ENCODE peak calls at places on chromosomes 7 and 10, in six cellular contexts. I, A, C, V, Z and G are unnamed samples.

GRCh38 chr10:25552283-25552919 is 377.6 kb downstream of the GPR158 start:
- DNase-seq in I (no peak), A (no peak), C (no peak), V (peak; percentile 75), Z (no peak), G (no peak)

GRCh38 chr7:94055963-94056362 is 51.8 kb upstream of the BET1 start:
- DNase-seq in I (no peak), A (no peak), C (no peak), V (peak; percentile 67), Z (no peak), G (no peak)

GRCh38 chr7:134886353-134887057 is 99.8 kb upstream of the AGBL3 start:
- DNase-seq in I (no peak), A (peak; percentile 37), C (peak; percentile 86), V (peak; percentile 87), Z (no peak), G (no peak)

GRCh38 chr10:71975087-71975890 is 11.1 kb downstream of the CHST3 start:
- DNase-seq in I (no peak), A (no peak), C (peak; percentile 86), V (no peak), Z (no peak), G (peak; percentile 16)

GRCh38 chr10:23467548-23467947 is 28.7 kb downstream of the OTUD1 start:
- DNase-seq in I (no peak), A (no peak), C (no peak), V (no peak), Z (no peak), G (no peak)

GRCh38 chr7:1806354-1806753 is 136.3 kb downstream of the ELFN1 start:
- DNase-seq in I (no peak), A (no peak), C (peak; percentile 28), V (no peak), Z (peak; percentile 24), G (no peak)

GRCh38 chr10:86256690-86257315 is 109.8 kb downstream of the GRID1 start:
- DNase-seq in I (no peak), A (no peak), C (no peak), V (no peak), Z (peak; percentile 31), G (no peak)

GRCh38 chr10:52877453-52877852 is 104.9 kb upstream of the MBL2 start:
- DNase-seq in I (no peak), A (no peak), C (no peak), V (peak; percentile 7), Z (no peak), G (no peak)

GRCh38 chr10:94879214-94879613 is 59.2 kb upstream of the CYP2C9 start:
- DNase-seq in I (no peak), A (no peak), C (no peak), V (no peak), Z (no peak), G (no peak)

GRCh38 chr10:127196227-127196954 is at the start of gene INSYN2A:
- DNase-seq in I (peak; percentile 73), A (no peak), C (no peak), V (peak; percentile 44), Z (peak; percentile 54), G (no peak)

GRCh38 chr7:140673063-140673769 is 471 bp downstream of the ADCK2 start:
- DNase-seq in I (peak; percentile 44), A (peak; percentile 65), C (peak; percentile 70), V (no peak), Z (peak; percentile 70), G (peak; percentile 71)

GRCh38 chr7:41641006-41641714 is 61.7 kb downstream of the INHBA start:
- DNase-seq in I (no peak), A (no peak), C (no peak), V (no peak), Z (no peak), G (no peak)

GRCh38 chr10:110530131-110530831 is 32.6 kb downstream of the DUSP5 start:
- DNase-seq in I (peak; percentile 45), A (peak; percentile 75), C (peak; percentile 84), V (peak; percentile 47), Z (peak; percentile 67), G (no peak)

GRCh38 chr10:10010397-10010796 is 1007.3 kb upstream of the CELF2 start:
- DNase-seq in I (no peak), A (no peak), C (no peak), V (no peak), Z (no peak), G (no peak)

GRCh38 chr7:80614911-80615310 is 23.5 kb upstream of the CD36 start:
- DNase-seq in I (no peak), A (no peak), C (no peak), V (peak; percentile 53), Z (no peak), G (no peak)

GRCh38 chr10:102492344-102492939 is 10.1 kb downstream of the ACTR1A start:
- DNase-seq in I (no peak), A (no peak), C (no peak), V (no peak), Z (no peak), G (no peak)

GRCh38 chr10:80132299-80133139 is at the start of gene PLAC9:
- DNase-seq in I (peak; percentile 56), A (no peak), C (peak; percentile 62), V (no peak), Z (peak; percentile 57), G (no peak)

GRCh38 chr7:158021836-158022235 is 565.8 kb downstream of the PTPRN2 start:
- DNase-seq in I (no peak), A (no peak), C (peak; percentile 29), V (no peak), Z (no peak), G (no peak)

GRCh38 chr10:122163182-122164027 is 107.7 kb upstream of the BTBD16 start:
- DNase-seq in I (peak; percentile 69), A (no peak), C (no peak), V (no peak), Z (peak; percentile 70), G (no peak)

GRCh38 chr7:150973571-150974451 is 4.3 kb downstream of the KCNH2 start:
- DNase-seq in I (no peak), A (no peak), C (no peak), V (no peak), Z (no peak), G (no peak)

GRCh38 chr10:18737236-18737635 is 78.0 kb downstream of the ARL5B start:
- DNase-seq in I (no peak), A (no peak), C (no peak), V (peak; percentile 64), Z (no peak), G (no peak)

GRCh38 chr10:24756283-24756682 is 32.6 kb upstream of the ARHGAP21 start:
- DNase-seq in I (no peak), A (no peak), C (no peak), V (no peak), Z (no peak), G (no peak)

GRCh38 chr7:129298268-129298893 is 73.6 kb downstream of the AHCYL2 start:
- DNase-seq in I (peak; percentile 38), A (no peak), C (no peak), V (peak; percentile 17), Z (peak; percentile 45), G (peak; percentile 65)

GRCh38 chr10:44569193-44570091 is 184.5 kb upstream of the CXCL12 start:
- DNase-seq in I (no peak), A (peak; percentile 28), C (no peak), V (peak; percentile 96), Z (no peak), G (no peak)

GRCh38 chr7:39269034-39269433 is 291.3 kb downstream of the POU6F2 start:
- DNase-seq in I (no peak), A (no peak), C (no peak), V (no peak), Z (no peak), G (no peak)

GRCh38 chr10:77680065-77680464 is 42.5 kb upstream of the KCNMA1 start:
- DNase-seq in I (no peak), A (no peak), C (no peak), V (no peak), Z (no peak), G (no peak)

GRCh38 chr10:88583584-88583957 is 453 bp upstream of the RNLS start:
- DNase-seq in I (no peak), A (no peak), C (no peak), V (no peak), Z (no peak), G (no peak)

GRCh38 chr10:88582411-88582805 is 710 bp downstream of the RNLS start:
- DNase-seq in I (no peak), A (no peak), C (no peak), V (no peak), Z (no peak), G (no peak)

GRCh38 chr10:88586462-88586861 is at the start of gene LIPJ:
- DNase-seq in I (no peak), A (no peak), C (no peak), V (no peak), Z (no peak), G (no peak)

GRCh38 chr10:88582806-88583583 is at the start of gene RNLS:
- DNase-seq in I (peak; percentile 67), A (peak; percentile 66), C (peak; percentile 87), V (peak; percentile 45), Z (peak; percentile 68), G (peak; percentile 76)
- TF ChIP-seq CTCF in I (peak; percentile 87), A (peak; percentile 46), C (peak; percentile 90), V (peak; percentile 37), Z (peak; percentile 67), G (peak; percentile 89)

DNA sequence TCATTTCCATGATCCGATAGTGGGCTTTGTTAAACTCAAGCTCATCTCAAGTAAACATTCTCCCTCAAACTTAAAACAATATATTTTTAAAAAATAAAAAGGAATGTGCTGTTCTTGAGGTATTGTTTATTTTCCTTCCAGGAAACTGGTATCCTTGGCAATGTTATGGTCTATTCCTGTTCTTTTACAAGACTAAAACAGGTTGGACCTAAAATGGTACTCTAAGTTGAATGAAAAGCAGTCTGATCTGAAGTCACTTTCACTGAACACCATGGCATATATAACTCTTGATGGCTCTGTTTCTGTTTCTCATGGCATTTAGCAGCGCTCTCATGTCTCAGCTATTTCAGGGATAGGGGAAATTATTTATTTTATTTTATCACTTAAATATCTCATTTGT is 70.1 kb downstream of the PODXL start:
- DNase-seq in I (no peak), A (no peak), C (no peak), V (no peak), Z (no peak), G (no peak)
- TF ChIP-seq CTCF in I (no peak), A (no peak), C (no peak), V (no peak), Z (no peak), G (no peak)

GRCh38 chr7:43460733-43461348 is 122.1 kb upstream of the STK17A start:
- DNase-seq in I (no peak), A (no peak), C (no peak), V (no peak), Z (no peak), G (no peak)

GRCh38 chr7:43454936-43455518 is 127.9 kb upstream of the STK17A start:
- DNase-seq in I (no peak), A (no peak), C (no peak), V (peak; percentile 31), Z (no peak), G (peak; percentile 67)

GRCh38 chr7:43458330-43458729 is 124.6 kb upstream of the STK17A start:
- DNase-seq in I (no peak), A (no peak), C (no peak), V (no peak), Z (no peak), G (no peak)

GRCh38 chr7:43458746-43459337 is 124.1 kb upstream of the STK17A start:
- DNase-seq in I (no peak), A (no peak), C (no peak), V (no peak), Z (no peak), G (no peak)

GRCh38 chr7:43456200-43456599 is 126.7 kb upstream of the STK17A start:
- DNase-seq in I (no peak), A (no peak), C (no peak), V (no peak), Z (no peak), G (no peak)
- TF ChIP-seq CTCF in I (no peak), A (no peak), C (no peak), V (peak; percentile 6), Z (no peak), G (no peak)

GRCh38 chr7:86600506-86601290 is 43.0 kb upstream of the GRM3 start:
- DNase-seq in I (no peak), A (no peak), C (no peak), V (no peak), Z (no peak), G (no peak)
- TF ChIP-seq CTCF in I (no peak), A (no peak), C (no peak), V (no peak), Z (no peak), G (no peak)